ENCODE peak calls at places on chromosomes 4 and X, in five cellular contexts. K is uterus, D is heart left ventricle, O is GM12892, P is tibial nerve. U is an unnamed sample.

GRCh38 chr4:34721835-34722234 is 1522.5 kb downstream of the ARAP2 start:
- DNase-seq in K (no peak), D (no peak), O (no peak), P (no peak), U (no peak)

GRCh38 chrX:30851459-30851858 is 37.6 kb downstream of the TAB3 start:
- DNase-seq in K (no peak), D (no peak), O (no peak), P (no peak), U (no peak)

GRCh38 chr4:140163029-140163810 is 9.2 kb upstream of the MAML3 start:
- DNase-seq in K (peak), D (peak), O (no peak), P (no peak), U (no peak)

GRCh38 chr4:156536661-156537060 is 434.9 kb downstream of the PDGFC start:
- DNase-seq in K (peak), D (no peak), O (no peak), P (no peak), U (no peak)

GRCh38 chr4:40842318-40842717 is 92.6 kb downstream of the NSUN7 start:
- DNase-seq in K (no peak), D (peak), O (no peak), P (no peak), U (no peak)

GRCh38 chr4:6420972-6421371 is 51.4 kb downstream of the PPP2R2C start:
- DNase-seq in K (no peak), D (no peak), O (no peak), P (no peak), U (no peak)

GRCh38 chrX:120463241-120463640 is 5.9 kb downstream of the LAMP2 start:
- DNase-seq in K (peak), D (no peak), O (no peak), P (no peak), U (no peak)

GRCh38 chrX:125439194-125439849 is 119.7 kb downstream of the TEX13C start:
- DNase-seq in K (no peak), D (no peak), O (no peak), P (no peak), U (no peak)

GRCh38 chr4:169900241-169900845 is 125.9 kb downstream of the MFAP3L start:
- DNase-seq in K (no peak), D (no peak), O (no peak), P (no peak), U (no peak)

GRCh38 chrX:111098874-111099273 is 2.9 kb downstream of the PAK3 start:
- DNase-seq in K (peak), D (no peak), O (peak), P (no peak), U (no peak)

GRCh38 chrX:1053072-1053471 is 159.4 kb downstream of the CRLF2 start:
- DNase-seq in K (no peak), D (no peak), O (no peak), P (no peak), U (no peak)

GRCh38 chr4:15714616-15715015 is 11.8 kb downstream of the BST1 start:
- DNase-seq in K (no peak), D (peak), O (no peak), P (no peak), U (no peak)

GRCh38 chr4:168803727-168804126 is 206.3 kb downstream of the CBR4 start:
- DNase-seq in K (no peak), D (no peak), O (no peak), P (no peak), U (no peak)

GRCh38 chr4:7466904-7467303 is 32.2 kb upstream of the PSAPL1 start:
- DNase-seq in K (no peak), D (no peak), O (no peak), P (no peak), U (no peak)

GRCh38 chr4:113094802-113095201 is 45.3 kb downstream of the ANK2 start:
- DNase-seq in K (no peak), D (no peak), O (no peak), P (no peak), U (no peak)

GRCh38 chr4:101211146-101211553 is 136.2 kb downstream of the PPP3CA start:
- DNase-seq in K (no peak), D (no peak), O (no peak), P (no peak), U (no peak)

GRCh38 chr4:82745173-82745842 is 53.3 kb downstream of the SCD5 start:
- DNase-seq in K (no peak), D (no peak), O (no peak), P (no peak), U (no peak)

GRCh38 chr4:82748176-82748575 is 50.4 kb downstream of the SCD5 start:
- DNase-seq in K (no peak), D (no peak), O (no peak), P (no peak), U (no peak)

GRCh38 chr4:82748781-82749504 is 49.7 kb downstream of the SCD5 start:
- DNase-seq in K (no peak), D (no peak), O (no peak), P (no peak), U (no peak)

GRCh38 chr4:82744284-82744963 is 54.2 kb downstream of the SCD5 start:
- DNase-seq in K (no peak), D (no peak), O (no peak), P (no peak), U (no peak)

DNA sequence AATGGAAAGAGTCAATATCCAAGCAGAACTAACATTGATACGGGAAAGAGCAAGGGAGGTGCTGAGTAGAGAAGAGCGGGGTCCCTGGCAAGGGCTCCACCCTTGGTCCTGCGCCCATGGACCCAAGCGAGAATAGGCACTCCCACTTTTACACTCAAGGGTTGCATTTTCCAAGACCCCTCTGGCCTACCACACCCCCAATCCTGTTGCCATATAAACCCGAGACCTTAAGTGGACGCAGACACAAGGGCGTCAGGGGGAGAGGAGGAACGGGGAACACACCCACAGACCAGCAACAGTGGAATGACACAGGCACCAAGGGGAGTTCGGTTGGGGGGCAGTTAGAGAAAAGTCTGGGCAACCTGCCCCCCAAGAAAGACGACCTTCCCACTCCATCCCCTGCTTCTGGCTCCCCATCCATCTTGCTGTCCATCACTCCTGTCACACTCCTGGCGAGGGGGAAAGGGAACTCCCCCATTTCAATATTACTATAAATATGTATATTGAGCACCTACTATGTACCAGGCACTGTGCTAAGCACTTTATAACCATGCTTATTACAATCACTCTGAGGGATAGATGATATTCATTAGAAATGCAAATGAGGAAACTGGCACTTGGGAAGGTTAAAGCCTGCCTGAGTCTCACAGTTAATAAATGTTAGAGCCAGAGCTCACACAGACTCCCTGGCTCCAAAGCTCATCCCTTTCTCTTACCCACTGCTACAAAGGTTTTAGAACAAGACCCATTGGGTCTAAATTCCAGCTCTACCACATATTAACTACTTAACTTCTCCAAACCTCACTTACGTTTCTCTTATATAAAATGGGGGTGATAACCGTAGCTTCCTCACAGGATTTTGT is 51.7 kb downstream of the SCD5 start:
- DNase-seq in K (no peak), D (no peak), O (no peak), P (no peak), U (no peak)
- TF ChIP-seq POLR2A in K (no peak), D (no peak), O (no peak), P (no peak), U (no peak)

GRCh38 chrX:153970398-153971123 is 1.1 kb downstream of the HCFC1 start:
- DNase-seq in K (peak), D (peak), O (no peak), P (no peak), U (peak)
- TF ChIP-seq POLR2A in K (no peak), D (no peak), O (peak), P (no peak), U (no peak)

DNA sequence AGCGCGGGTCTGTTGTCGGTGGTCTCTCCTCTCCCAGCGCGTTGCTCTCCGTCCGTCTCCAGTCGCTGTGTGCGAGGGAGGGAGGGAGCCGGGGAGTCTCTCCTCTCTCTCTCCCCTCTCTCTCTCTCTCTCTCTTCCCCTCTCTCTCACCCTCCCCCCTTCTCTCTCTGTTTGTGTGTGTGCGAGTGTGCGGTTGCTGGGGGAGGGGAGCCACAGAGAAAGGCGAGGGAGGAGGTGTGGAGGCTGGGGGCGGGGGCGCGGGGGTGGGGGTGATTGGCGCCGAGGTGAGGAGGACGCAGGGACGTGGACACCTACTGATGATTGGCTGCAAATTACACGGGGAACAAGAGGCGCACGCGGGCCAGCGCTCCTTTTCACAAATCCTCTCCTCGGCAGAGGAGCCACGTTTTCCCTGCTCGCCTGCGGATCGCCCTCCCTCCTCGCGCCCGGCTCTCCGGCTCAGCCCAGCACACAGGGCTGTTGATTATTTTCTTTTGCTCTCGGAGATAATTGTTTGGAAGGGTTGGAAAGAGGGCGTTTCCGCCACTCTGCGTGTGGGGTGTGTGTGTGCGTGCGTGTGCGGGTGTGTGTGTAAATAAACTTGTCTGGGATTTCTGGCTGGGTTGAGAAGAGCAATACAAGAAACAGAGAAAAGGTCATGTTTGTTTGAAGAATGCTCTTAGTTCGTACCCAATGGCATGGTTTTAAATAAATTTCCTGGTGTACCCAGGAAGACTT is at the start of gene CXXC4:
- DNase-seq in K (peak), D (peak), O (no peak), P (peak), U (peak)
- TF ChIP-seq POLR2A in K (no peak), D (no peak), O (peak), P (no peak), U (no peak)

GRCh38 chrX:103310592-103311400 is at the start of gene BEX2:
- DNase-seq in K (peak), D (no peak), O (peak), P (no peak), U (peak)
- TF ChIP-seq POLR2A in K (peak), D (no peak), O (no peak), P (no peak), U (no peak)

GRCh38 chrX:53280316-53280702 is 1.1 kb downstream of the IQSEC2 start:
- DNase-seq in K (no peak), D (no peak), O (no peak), P (no peak), U (no peak)

GRCh38 chrX:53280703-53281320 is 572 bp downstream of the IQSEC2 start:
- DNase-seq in K (peak), D (peak), O (no peak), P (peak), U (no peak)

GRCh38 chrX:53283099-53283498 is 1.7 kb upstream of the IQSEC2 start:
- DNase-seq in K (no peak), D (no peak), O (no peak), P (no peak), U (no peak)

GRCh38 chrX:53282313-53282712 is 929 bp upstream of the IQSEC2 start:
- DNase-seq in K (peak), D (no peak), O (no peak), P (no peak), U (no peak)

GRCh38 chrX:53281321-53281822 is at the start of gene IQSEC2:
- DNase-seq in K (peak), D (peak), O (no peak), P (peak), U (peak)
- TF ChIP-seq POLR2A in K (no peak), D (no peak), O (no peak), P (no peak), U (no peak)

DNA sequence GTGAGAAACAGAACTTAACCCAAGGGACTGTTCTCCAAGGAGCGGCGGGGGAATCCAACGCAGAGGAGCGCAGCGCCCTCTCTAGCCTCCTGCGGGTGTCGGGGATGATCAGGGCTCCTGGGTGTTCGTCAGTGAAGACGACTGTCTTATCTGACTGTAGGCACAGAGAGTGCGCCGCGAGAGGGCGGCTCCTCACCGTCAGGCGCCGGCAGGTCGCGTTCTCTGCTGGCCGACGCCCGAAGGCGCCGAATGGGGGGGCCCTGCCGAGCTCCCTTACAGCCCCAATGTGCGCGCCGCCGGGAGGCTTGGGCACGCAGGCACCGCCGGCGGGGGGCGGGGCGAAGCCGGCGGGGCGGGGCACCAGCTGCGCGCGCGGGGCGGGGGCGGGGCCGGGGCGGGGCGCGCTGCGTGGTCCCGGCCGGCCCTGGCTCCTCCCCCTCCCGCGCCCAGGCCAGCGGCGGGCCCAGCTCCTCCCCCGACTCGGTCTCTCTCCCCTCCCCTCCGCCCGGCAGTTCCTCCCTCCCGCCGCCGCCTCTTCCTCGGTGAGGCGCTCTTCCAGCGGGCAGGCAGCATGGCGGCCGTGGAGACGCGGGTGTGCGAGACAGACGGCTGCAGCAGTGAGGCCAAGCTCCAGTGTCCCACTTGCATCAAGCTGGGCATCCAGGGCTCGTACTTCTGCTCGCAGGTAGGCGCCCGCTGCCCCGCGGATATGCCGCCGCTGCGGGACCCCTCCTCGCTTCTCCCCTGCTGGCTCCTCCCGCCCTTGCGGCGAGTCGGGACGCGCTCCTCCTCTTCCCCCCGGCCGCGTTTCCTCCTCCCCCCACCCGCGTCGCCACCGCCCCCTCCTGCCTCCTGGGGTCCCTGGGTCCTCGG is at the start of gene METAP1:
- DNase-seq in K (peak), D (peak), O (peak), P (peak), U (peak)
- TF ChIP-seq POLR2A in K (peak), D (peak), O (peak), P (peak), U (no peak)

U was measured in suprapubic skin.